ENCODE peak calls at places on chromosomes 11 and 22, in seven cellular contexts. C, Z, U, W, R, I and Y are unnamed samples.

GRCh38 chr11:76799061-76799804 is 16.1 kb downstream of the TSKU start:
- DNase-seq in C (peak), Z (peak), U (peak), W (no peak), R (peak), I (peak), Y (no peak)

GRCh38 chr22:43889366-43890253 is 2.2 kb downstream of the PNPLA5 start:
- DNase-seq in C (no peak), Z (no peak), U (peak), W (no peak), R (no peak), I (no peak), Y (no peak)

GRCh38 chr11:5280582-5281102 is 10.9 kb upstream of the HBE1 start:
- DNase-seq in C (peak), Z (no peak), U (peak), W (peak), R (peak), I (peak), Y (peak)

GRCh38 chr11:77153276-77154185 is 25.5 kb downstream of the MYO7A start:
- DNase-seq in C (no peak), Z (no peak), U (no peak), W (no peak), R (no peak), I (no peak), Y (no peak)

GRCh38 chr11:18706330-18707243 is 8.0 kb downstream of the TMEM86A start:
- DNase-seq in C (no peak), Z (no peak), U (peak), W (no peak), R (no peak), I (peak), Y (no peak)

GRCh38 chr11:67321313-67321871 is 18.1 kb downstream of the SSH3 start:
- DNase-seq in C (no peak), Z (no peak), U (no peak), W (no peak), R (no peak), I (no peak), Y (no peak)

GRCh38 chr11:43930868-43931716 is 11.3 kb upstream of the C11orf96 start:
- DNase-seq in C (no peak), Z (no peak), U (no peak), W (no peak), R (peak), I (no peak), Y (no peak)

GRCh38 chr11:28674432-28675076 is 566.4 kb downstream of the METTL15 start:
- DNase-seq in C (peak), Z (no peak), U (peak), W (no peak), R (no peak), I (no peak), Y (no peak)

GRCh38 chr11:8593935-8594909 is at the start of gene STK33:
- DNase-seq in C (peak), Z (no peak), U (peak), W (no peak), R (peak), I (peak), Y (no peak)

GRCh38 chr22:41762980-41763779 is 37.3 kb upstream of the CCDC134 start:
- DNase-seq in C (peak), Z (no peak), U (no peak), W (no peak), R (peak), I (peak), Y (peak)

GRCh38 chr22:48972979-48973693 is 854.5 kb downstream of the BRD1 start:
- DNase-seq in C (no peak), Z (no peak), U (no peak), W (no peak), R (no peak), I (no peak), Y (no peak)